ENCODE peak calls at places on chromosome X, in six cellular contexts. One of them, this sample, is unnamed.
A peak's percentile ranks its signal among the peaks of the same experiment; 100 is the strongest.

GRCh38 chrX:39869846-39870601 is 227.7 kb downstream of the BCOR start:
- DNase-seq in suprapubic skin: no peak
- DNase-seq in lower leg skin: no peak
- DNase-seq in IMR-90: peak; percentile 63
- DNase-seq in astrocyte: peak; percentile 60
- DNase-seq in fibroblast of lung: peak; percentile 72
- DNase-seq in this sample: no peak

GRCh38 chrX:13506574-13506973 is 62.8 kb upstream of the EGFL6 start:
- DNase-seq in suprapubic skin: no peak
- DNase-seq in lower leg skin: no peak
- DNase-seq in IMR-90: peak; percentile 61
- DNase-seq in astrocyte: peak; percentile 22
- DNase-seq in fibroblast of lung: peak; percentile 37
- DNase-seq in this sample: peak; percentile 48

GRCh38 chrX:154059729-154060245 is 37.7 kb downstream of the MECP2 start:
- DNase-seq in suprapubic skin: no peak
- DNase-seq in lower leg skin: no peak
- DNase-seq in IMR-90: no peak
- DNase-seq in astrocyte: no peak
- DNase-seq in fibroblast of lung: no peak
- DNase-seq in this sample: peak; percentile 59

GRCh38 chrX:107766470-107767140 is 9.0 kb downstream of the TSC22D3 start:
- DNase-seq in suprapubic skin: no peak
- DNase-seq in lower leg skin: no peak
- DNase-seq in IMR-90: peak; percentile 21
- DNase-seq in astrocyte: peak; percentile 14
- DNase-seq in fibroblast of lung: peak; percentile 25
- DNase-seq in this sample: peak; percentile 12

GRCh38 chrX:130878350-130879341 is 24.4 kb downstream of the ENOX2 start:
- DNase-seq in suprapubic skin: no peak
- DNase-seq in lower leg skin: no peak
- DNase-seq in IMR-90: peak; percentile 85
- DNase-seq in astrocyte: peak; percentile 89
- DNase-seq in fibroblast of lung: peak; percentile 92
- DNase-seq in this sample: peak; percentile 92

GRCh38 chrX:95945528-95945927 is 739.1 kb upstream of the DIAPH2 start:
- DNase-seq in suprapubic skin: no peak
- DNase-seq in lower leg skin: no peak
- DNase-seq in IMR-90: no peak
- DNase-seq in astrocyte: no peak
- DNase-seq in fibroblast of lung: no peak
- DNase-seq in this sample: no peak

GRCh38 chrX:129759576-129760061 is 20.1 kb upstream of the SASH3 start:
- DNase-seq in suprapubic skin: no peak
- DNase-seq in lower leg skin: peak; percentile 26
- DNase-seq in IMR-90: peak; percentile 83
- DNase-seq in astrocyte: peak; percentile 91
- DNase-seq in fibroblast of lung: peak; percentile 93
- DNase-seq in this sample: peak; percentile 76

GRCh38 chrX:140664939-140665338 is 44.6 kb upstream of the LINC00632 start:
- DNase-seq in suprapubic skin: no peak
- DNase-seq in lower leg skin: no peak
- DNase-seq in IMR-90: peak; percentile 18
- DNase-seq in astrocyte: peak; percentile 10
- DNase-seq in fibroblast of lung: peak; percentile 26
- DNase-seq in this sample: peak; percentile 33

GRCh38 chrX:154979671-154980070 is 42.9 kb downstream of the F8 start:
- DNase-seq in suprapubic skin: no peak
- DNase-seq in lower leg skin: no peak
- DNase-seq in IMR-90: no peak
- DNase-seq in astrocyte: no peak
- DNase-seq in fibroblast of lung: no peak
- DNase-seq in this sample: no peak

GRCh38 chrX:47370278-47370677 is at the start of gene ZNF157:
- DNase-seq in suprapubic skin: no peak
- DNase-seq in lower leg skin: no peak
- DNase-seq in IMR-90: no peak
- DNase-seq in astrocyte: no peak
- DNase-seq in fibroblast of lung: no peak
- DNase-seq in this sample: no peak

GRCh38 chrX:74248889-74249288 is 55.1 kb upstream of the ZCCHC13 start:
- DNase-seq in suprapubic skin: no peak
- DNase-seq in lower leg skin: no peak
- DNase-seq in IMR-90: no peak
- DNase-seq in astrocyte: no peak
- DNase-seq in fibroblast of lung: peak; percentile 8
- DNase-seq in this sample: peak; percentile 8

GRCh38 chrX:17266171-17266570 is 108.8 kb upstream of the NHS start:
- DNase-seq in suprapubic skin: no peak
- DNase-seq in lower leg skin: no peak
- DNase-seq in IMR-90: no peak
- DNase-seq in astrocyte: peak; percentile 54
- DNase-seq in fibroblast of lung: peak; percentile 60
- DNase-seq in this sample: no peak

GRCh38 chrX:22234380-22234779 is 38.3 kb upstream of the CBLL2 start:
- DNase-seq in suprapubic skin: no peak
- DNase-seq in lower leg skin: no peak
- DNase-seq in IMR-90: no peak
- DNase-seq in astrocyte: no peak
- DNase-seq in fibroblast of lung: no peak
- DNase-seq in this sample: no peak

GRCh38 chrX:56787734-56788152 is 58.7 kb downstream of the NBDY start:
- DNase-seq in suprapubic skin: peak; percentile 8
- DNase-seq in lower leg skin: no peak
- DNase-seq in IMR-90: no peak
- DNase-seq in astrocyte: no peak
- DNase-seq in fibroblast of lung: no peak
- DNase-seq in this sample: no peak

GRCh38 chrX:39449352-39449751 is 648.1 kb downstream of the MID1IP1 start:
- DNase-seq in suprapubic skin: no peak
- DNase-seq in lower leg skin: no peak
- DNase-seq in IMR-90: no peak
- DNase-seq in astrocyte: no peak
- DNase-seq in fibroblast of lung: no peak
- DNase-seq in this sample: no peak

GRCh38 chrX:38220024-38220935 is at the start of gene SRPX:
- DNase-seq in suprapubic skin: peak; percentile 77
- DNase-seq in lower leg skin: no peak
- DNase-seq in IMR-90: peak; percentile 52
- DNase-seq in astrocyte: peak; percentile 34
- DNase-seq in fibroblast of lung: peak; percentile 56
- DNase-seq in this sample: peak; percentile 68

GRCh38 chrX:56618250-56618649 is 54.8 kb downstream of the UBQLN2 start:
- DNase-seq in suprapubic skin: no peak
- DNase-seq in lower leg skin: no peak
- DNase-seq in IMR-90: no peak
- DNase-seq in astrocyte: no peak
- DNase-seq in fibroblast of lung: no peak
- DNase-seq in this sample: no peak

GRCh38 chrX:40772290-40772689 is 36.9 kb upstream of the MED14 start:
- DNase-seq in suprapubic skin: no peak
- DNase-seq in lower leg skin: no peak
- DNase-seq in IMR-90: peak; percentile 75
- DNase-seq in astrocyte: peak; percentile 79
- DNase-seq in fibroblast of lung: peak; percentile 84
- DNase-seq in this sample: peak; percentile 73

GRCh38 chrX:29530520-29530919 is 684.8 kb upstream of the MAGEB2 start:
- DNase-seq in suprapubic skin: no peak
- DNase-seq in lower leg skin: no peak
- DNase-seq in IMR-90: peak; percentile 59
- DNase-seq in astrocyte: peak; percentile 38
- DNase-seq in fibroblast of lung: peak; percentile 51
- DNase-seq in this sample: peak; percentile 54

GRCh38 chrX:102154900-102155805 is 624 bp downstream of the BEX5 start:
- DNase-seq in suprapubic skin: no peak
- DNase-seq in lower leg skin: no peak
- DNase-seq in IMR-90: no peak
- DNase-seq in astrocyte: no peak
- DNase-seq in fibroblast of lung: no peak
- DNase-seq in this sample: no peak

GRCh38 chrX:10579018-10579752 is 41.2 kb downstream of the MID1 start:
- DNase-seq in suprapubic skin: no peak
- DNase-seq in lower leg skin: no peak
- DNase-seq in IMR-90: peak; percentile 78
- DNase-seq in astrocyte: peak; percentile 80
- DNase-seq in fibroblast of lung: peak; percentile 82
- DNase-seq in this sample: peak; percentile 61

GRCh38 chrX:7272301-7272700 is 124.3 kb upstream of the PUDP start:
- DNase-seq in suprapubic skin: no peak
- DNase-seq in lower leg skin: no peak
- DNase-seq in IMR-90: no peak
- DNase-seq in astrocyte: no peak
- DNase-seq in fibroblast of lung: no peak
- DNase-seq in this sample: peak; percentile 78

GRCh38 chrX:133246921-133247320 is 28.8 kb upstream of the TFDP3 start:
- DNase-seq in suprapubic skin: no peak
- DNase-seq in lower leg skin: no peak
- DNase-seq in IMR-90: no peak
- DNase-seq in astrocyte: no peak
- DNase-seq in fibroblast of lung: no peak
- DNase-seq in this sample: no peak

GRCh38 chrX:136336623-136337022 is 35.9 kb downstream of the ADGRG4 start:
- DNase-seq in suprapubic skin: no peak
- DNase-seq in lower leg skin: no peak
- DNase-seq in IMR-90: no peak
- DNase-seq in astrocyte: no peak
- DNase-seq in fibroblast of lung: no peak
- DNase-seq in this sample: no peak
- TF ChIP-seq CTCF in suprapubic skin: no peak
- TF ChIP-seq CTCF in lower leg skin: no peak
- TF ChIP-seq CTCF in IMR-90: peak; percentile 24
- TF ChIP-seq CTCF in astrocyte: peak; percentile 16
- TF ChIP-seq CTCF in fibroblast of lung: no peak
- TF ChIP-seq CTCF in this sample: peak; percentile 31

GRCh38 chrX:150063138-150063518 is 124.8 kb upstream of the EOLA2 start:
- DNase-seq in suprapubic skin: no peak
- DNase-seq in lower leg skin: no peak
- DNase-seq in IMR-90: no peak
- DNase-seq in astrocyte: no peak
- DNase-seq in fibroblast of lung: no peak
- DNase-seq in this sample: no peak

GRCh38 chrX:150058728-150059127 is 120.4 kb upstream of the EOLA2 start:
- DNase-seq in suprapubic skin: no peak
- DNase-seq in lower leg skin: no peak
- DNase-seq in IMR-90: no peak
- DNase-seq in astrocyte: no peak
- DNase-seq in fibroblast of lung: no peak
- DNase-seq in this sample: peak; percentile 30

GRCh38 chrX:150060406-150060805 is 122.1 kb upstream of the EOLA2 start:
- DNase-seq in suprapubic skin: no peak
- DNase-seq in lower leg skin: no peak
- DNase-seq in IMR-90: peak; percentile 76
- DNase-seq in astrocyte: peak; percentile 65
- DNase-seq in fibroblast of lung: peak; percentile 72
- DNase-seq in this sample: peak; percentile 47

GRCh38 chrX:150063673-150064072 is 125.4 kb upstream of the EOLA2 start:
- DNase-seq in suprapubic skin: no peak
- DNase-seq in lower leg skin: no peak
- DNase-seq in IMR-90: no peak
- DNase-seq in astrocyte: no peak
- DNase-seq in fibroblast of lung: no peak
- DNase-seq in this sample: no peak

GRCh38 chrX:150062292-150063137 is 124.2 kb upstream of the EOLA2 start:
- DNase-seq in suprapubic skin: no peak
- DNase-seq in lower leg skin: peak; percentile 16
- DNase-seq in IMR-90: peak; percentile 69
- DNase-seq in astrocyte: peak; percentile 54
- DNase-seq in fibroblast of lung: peak; percentile 59
- DNase-seq in this sample: peak; percentile 88
- TF ChIP-seq CTCF in suprapubic skin: no peak
- TF ChIP-seq CTCF in lower leg skin: no peak
- TF ChIP-seq CTCF in IMR-90: no peak
- TF ChIP-seq CTCF in astrocyte: no peak
- TF ChIP-seq CTCF in fibroblast of lung: no peak
- TF ChIP-seq CTCF in this sample: peak; percentile 34

GRCh38 chrX:110000854-110001701 is 1.8 kb upstream of the TMEM164 start:
- DNase-seq in suprapubic skin: no peak
- DNase-seq in lower leg skin: no peak
- DNase-seq in IMR-90: no peak
- DNase-seq in astrocyte: no peak
- DNase-seq in fibroblast of lung: no peak
- DNase-seq in this sample: no peak

GRCh38 chrX:110003167-110004156 is 548 bp downstream of the TMEM164 start:
- DNase-seq in suprapubic skin: no peak
- DNase-seq in lower leg skin: no peak
- DNase-seq in IMR-90: no peak
- DNase-seq in astrocyte: no peak
- DNase-seq in fibroblast of lung: peak; percentile 8
- DNase-seq in this sample: no peak

GRCh38 chrX:110000000-110000399 is 2.9 kb upstream of the TMEM164 start:
- DNase-seq in suprapubic skin: no peak
- DNase-seq in lower leg skin: no peak
- DNase-seq in IMR-90: no peak
- DNase-seq in astrocyte: no peak
- DNase-seq in fibroblast of lung: no peak
- DNase-seq in this sample: no peak

GRCh38 chrX:110002300-110003166 is at the start of gene TMEM164:
- DNase-seq in suprapubic skin: peak; percentile 87
- DNase-seq in lower leg skin: peak; percentile 74
- DNase-seq in IMR-90: peak; percentile 66
- DNase-seq in astrocyte: peak; percentile 66
- DNase-seq in fibroblast of lung: peak; percentile 80
- DNase-seq in this sample: peak; percentile 71

GRCh38 chrX:110001702-110002299 is 1.1 kb upstream of the TMEM164 start:
- DNase-seq in suprapubic skin: no peak
- DNase-seq in lower leg skin: no peak
- DNase-seq in IMR-90: no peak
- DNase-seq in astrocyte: no peak
- DNase-seq in fibroblast of lung: no peak
- DNase-seq in this sample: no peak
- TF ChIP-seq CTCF in suprapubic skin: no peak
- TF ChIP-seq CTCF in lower leg skin: no peak
- TF ChIP-seq CTCF in IMR-90: no peak
- TF ChIP-seq CTCF in astrocyte: no peak
- TF ChIP-seq CTCF in fibroblast of lung: no peak
- TF ChIP-seq CTCF in this sample: no peak

GRCh38 chrX:65745427-65745826 is 78.0 kb downstream of the MSN start:
- DNase-seq in suprapubic skin: no peak
- DNase-seq in lower leg skin: no peak
- DNase-seq in IMR-90: no peak
- DNase-seq in astrocyte: no peak
- DNase-seq in fibroblast of lung: no peak
- DNase-seq in this sample: no peak

GRCh38 chrX:65750674-65751469 is 83.4 kb downstream of the MSN start:
- DNase-seq in suprapubic skin: no peak
- DNase-seq in lower leg skin: no peak
- DNase-seq in IMR-90: no peak
- DNase-seq in astrocyte: no peak
- DNase-seq in fibroblast of lung: no peak
- DNase-seq in this sample: peak; percentile 12

GRCh38 chrX:65744965-65745364 is 77.5 kb downstream of the MSN start:
- DNase-seq in suprapubic skin: no peak
- DNase-seq in lower leg skin: no peak
- DNase-seq in IMR-90: peak; percentile 41
- DNase-seq in astrocyte: no peak
- DNase-seq in fibroblast of lung: no peak
- DNase-seq in this sample: peak; percentile 44

GRCh38 chrX:65741823-65742222 is 74.4 kb downstream of the MSN start:
- DNase-seq in suprapubic skin: no peak
- DNase-seq in lower leg skin: no peak
- DNase-seq in IMR-90: no peak
- DNase-seq in astrocyte: no peak
- DNase-seq in fibroblast of lung: no peak
- DNase-seq in this sample: no peak

GRCh38 chrX:65745992-65746391 is 78.5 kb downstream of the MSN start:
- DNase-seq in suprapubic skin: no peak
- DNase-seq in lower leg skin: no peak
- DNase-seq in IMR-90: no peak
- DNase-seq in astrocyte: no peak
- DNase-seq in fibroblast of lung: no peak
- DNase-seq in this sample: no peak
- TF ChIP-seq CTCF in suprapubic skin: no peak
- TF ChIP-seq CTCF in lower leg skin: no peak
- TF ChIP-seq CTCF in IMR-90: peak; percentile 12
- TF ChIP-seq CTCF in astrocyte: no peak
- TF ChIP-seq CTCF in fibroblast of lung: no peak
- TF ChIP-seq CTCF in this sample: no peak

This sample was measured in AG10803.